ENCODE peak calls at places on chromosomes 7 and 10, in four cellular contexts. G is WTC11, B is endothelial cell of umbilical vein, S is HepG2. Y is an unnamed sample.

GRCh38 chr7:324011-324410 is 34.0 kb downstream of the FOXL3 start:
- DNase-seq in G (no peak), B (no peak), S (no peak), Y (no peak)

GRCh38 chr7:96097802-96098201 is 224.1 kb downstream of the SLC25A13 start:
- DNase-seq in G (no peak), B (no peak), S (no peak), Y (no peak)

GRCh38 chr7:134599371-134599770 is 47.3 kb upstream of the BPGM start:
- DNase-seq in G (no peak), B (no peak), S (no peak), Y (no peak)

GRCh38 chr7:103445228-103446020 is 583 bp downstream of the SLC26A5 start:
- DNase-seq in G (peak; percentile 41), B (peak; percentile 5), S (no peak), Y (peak; percentile 15)

GRCh38 chr10:72515455-72515854 is 110.4 kb downstream of the MICU1 start:
- DNase-seq in G (no peak), B (no peak), S (no peak), Y (no peak)

GRCh38 chr10:44201011-44201410 is 183.9 kb downstream of the CXCL12 start:
- DNase-seq in G (no peak), B (no peak), S (no peak), Y (no peak)

GRCh38 chr7:34025579-34025978 is 120.2 kb downstream of the BMPER start:
- DNase-seq in G (no peak), B (no peak), S (no peak), Y (no peak)

GRCh38 chr7:154978045-154978444 is 24.9 kb downstream of the PAXIP1 start:
- DNase-seq in G (no peak), B (no peak), S (no peak), Y (no peak)

GRCh38 chr7:32500922-32501341 is 5.6 kb downstream of the AVL9 start:
- DNase-seq in G (no peak), B (peak; percentile 58), S (no peak), Y (no peak)

GRCh38 chr10:68235591-68235990 is 3.7 kb upstream of the ATOH7 start:
- DNase-seq in G (no peak), B (no peak), S (no peak), Y (no peak)

GRCh38 chr7:95434501-95435421 is at the start of gene PON2:
- DNase-seq in G (peak; percentile 79), B (peak; percentile 84), S (peak; percentile 90), Y (peak; percentile 91)

DNA sequence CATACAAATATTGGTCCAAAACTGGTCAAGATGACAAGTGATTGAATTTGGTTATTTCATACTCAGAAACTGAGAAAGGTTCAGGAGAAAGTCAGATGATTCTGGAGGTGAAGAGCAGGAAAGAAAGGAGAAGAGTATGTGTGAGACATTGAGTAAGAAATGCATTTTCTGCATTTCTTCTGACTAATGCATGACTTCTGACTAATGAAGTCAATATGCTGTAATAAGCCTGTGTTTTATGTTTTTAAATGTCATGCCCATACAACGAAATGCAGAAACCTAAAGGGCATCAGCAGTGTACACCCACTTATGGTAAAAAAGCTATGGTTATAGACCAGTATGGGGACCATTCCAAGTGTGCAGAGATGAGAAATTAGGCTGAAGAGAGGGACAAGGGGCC is 1227.8 kb upstream of the SORCS1 start:
- DNase-seq in G (no peak), B (no peak), S (no peak), Y (no peak)
- TF ChIP-seq JUN in G (no peak), B (no peak), S (no peak), Y (no peak)

GRCh38 chr10:7090529-7090928 is 320.3 kb downstream of the SFMBT2 start:
- DNase-seq in G (no peak), B (no peak), S (no peak), Y (no peak)

GRCh38 chr10:7084255-7085005 is 326.4 kb downstream of the SFMBT2 start:
- DNase-seq in G (no peak), B (no peak), S (no peak), Y (no peak)

GRCh38 chr10:7085913-7086589 is 324.8 kb downstream of the SFMBT2 start:
- DNase-seq in G (peak; percentile 20), B (no peak), S (no peak), Y (peak; percentile 47)

GRCh38 chr10:7082967-7083366 is 327.9 kb downstream of the SFMBT2 start:
- DNase-seq in G (no peak), B (no peak), S (no peak), Y (no peak)

DNA sequence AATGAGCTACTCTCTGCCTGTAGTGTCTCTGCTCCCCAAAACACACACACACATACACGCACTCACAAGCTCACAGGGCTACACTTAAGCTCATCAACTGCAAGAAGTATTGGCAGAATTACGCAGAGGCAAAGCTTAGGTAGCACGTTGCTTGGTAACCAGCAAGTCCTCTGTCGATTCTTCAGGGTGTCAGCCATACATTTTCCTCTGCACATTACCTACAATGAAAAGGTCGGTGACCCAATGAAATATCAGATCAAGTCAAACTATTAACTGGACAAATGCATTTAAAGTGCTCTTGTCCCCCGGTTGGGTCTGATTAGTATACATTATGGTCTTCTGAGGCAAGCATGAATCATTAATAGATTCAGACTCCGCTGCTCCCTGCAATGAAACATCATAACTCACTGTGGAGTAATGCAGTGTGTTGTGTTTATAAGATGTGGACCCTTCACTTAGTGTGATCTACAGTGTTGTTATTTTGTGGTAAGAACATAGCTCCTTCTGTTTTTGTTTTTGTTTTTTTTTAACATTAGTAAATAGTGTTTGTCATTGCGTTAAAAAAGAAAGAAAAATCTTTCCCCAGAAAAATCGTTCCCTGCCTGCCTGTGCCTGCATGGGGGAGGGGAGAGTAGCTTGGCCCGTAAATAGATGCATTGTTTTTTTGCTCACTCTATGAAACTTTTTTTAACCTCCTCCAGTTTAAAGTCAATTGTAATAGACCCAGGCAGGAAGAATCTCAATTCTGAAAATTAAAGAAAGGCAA is 325.5 kb downstream of the SFMBT2 start:
- DNase-seq in G (no peak), B (no peak), S (no peak), Y (no peak)
- TF ChIP-seq JUN in G (no peak), B (no peak), S (no peak), Y (no peak)

DNA sequence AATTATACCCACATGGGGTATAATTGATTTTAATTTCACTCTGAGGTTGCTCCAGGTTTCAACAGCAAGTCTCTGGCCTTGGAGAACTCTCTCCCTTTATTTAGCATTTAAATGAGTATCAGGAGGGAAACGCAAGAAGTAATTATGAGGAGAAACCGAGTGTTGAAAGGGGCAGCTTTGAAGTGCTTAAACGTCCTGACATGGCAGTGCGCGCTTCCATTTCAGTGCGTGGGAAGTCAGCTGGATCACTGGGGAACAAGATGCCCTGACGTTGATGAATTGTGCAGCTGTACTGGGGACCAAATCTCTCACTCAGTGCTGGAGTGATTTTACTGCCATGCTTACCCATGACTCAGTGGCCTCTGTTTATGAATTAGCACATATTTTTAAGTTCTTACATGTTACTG is 106.1 kb upstream of the PRR15 start:
- DNase-seq in G (no peak), B (no peak), S (no peak), Y (no peak)
- TF ChIP-seq JUN in G (no peak), B (no peak), S (no peak), Y (no peak)

GRCh38 chr7:90713628-90714027 is 117.5 kb downstream of the CDK14 start:
- DNase-seq in G (no peak), B (no peak), S (no peak), Y (no peak)
- TF ChIP-seq JUN in G (no peak), B (no peak), S (no peak), Y (no peak)

GRCh38 chr7:151982806-151983205 is 26.6 kb downstream of the GALNTL5 start:
- DNase-seq in G (no peak), B (no peak), S (no peak), Y (no peak)

GRCh38 chr7:151984612-151985011 is 28.4 kb downstream of the GALNTL5 start:
- DNase-seq in G (no peak), B (no peak), S (peak; percentile 5), Y (no peak)

GRCh38 chr7:151978616-151979015 is 22.4 kb downstream of the GALNTL5 start:
- DNase-seq in G (no peak), B (no peak), S (no peak), Y (no peak)

DNA sequence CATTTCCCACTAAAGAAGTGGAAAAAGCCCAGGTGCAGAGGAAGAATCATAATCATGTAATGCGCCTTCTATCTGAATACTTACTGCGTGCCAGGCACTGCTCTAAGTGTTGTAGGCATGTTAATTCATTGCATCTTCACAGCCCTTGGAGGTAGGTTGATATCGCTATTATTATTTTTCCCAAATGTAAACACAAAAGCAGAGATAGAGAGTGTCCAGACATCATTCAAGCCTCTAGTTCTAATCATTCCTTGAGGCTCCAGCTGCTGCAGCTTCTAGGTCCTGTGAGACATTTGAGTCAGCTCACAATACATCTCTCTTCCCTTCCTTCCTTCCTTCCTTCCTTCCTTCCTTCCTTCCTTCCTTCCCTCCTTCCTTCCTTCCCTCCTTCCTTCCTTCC is 25.0 kb downstream of the GALNTL5 start:
- DNase-seq in G (no peak), B (no peak), S (no peak), Y (no peak)
- TF ChIP-seq JUN in G (no peak), B (no peak), S (no peak), Y (no peak)

GRCh38 chr7:129650056-129650758 is 38.7 kb downstream of the NRF1 start:
- DNase-seq in G (no peak), B (no peak), S (no peak), Y (no peak)
- TF ChIP-seq JUN in G (no peak), B (no peak), S (no peak), Y (no peak)

GRCh38 chr10:100998991-100999741 is 442 bp upstream of the LZTS2 start:
- DNase-seq in G (peak; percentile 73), B (peak; percentile 75), S (peak; percentile 45), Y (peak; percentile 63)
- TF ChIP-seq JUN in G (no peak), B (no peak), S (no peak), Y (peak; percentile 51)

Y was measured in K562.